ENCODE peak calls at places on chromosomes 1 and 21, in nine cellular contexts. V, G, C, R, Q, N, L, S and A are unnamed samples.

GRCh38 chr21:44869860-44870747 is 3.4 kb downstream of the PTTG1IP start:
- DNase-seq in V (peak), G (peak), C (peak), R (peak), Q (peak), N (peak), L (peak), S (peak), A (peak)

GRCh38 chr1:246161626-246162025 is 345.5 kb downstream of the SMYD3 start:
- DNase-seq in V (peak), G (no peak), C (no peak), R (no peak), Q (no peak), N (no peak), L (peak), S (no peak), A (peak)

GRCh38 chr1:179883739-179884138 is 1.7 kb downstream of the TOR1AIP1 start:
- DNase-seq in V (no peak), G (no peak), C (no peak), R (peak), Q (no peak), N (no peak), L (no peak), S (no peak), A (no peak)

GRCh38 chr1:9391620-9392019 is 98.9 kb downstream of the SPSB1 start:
- DNase-seq in V (no peak), G (no peak), C (no peak), R (no peak), Q (no peak), N (no peak), L (no peak), S (no peak), A (no peak)

GRCh38 chr1:179351281-179351680 is 14.5 kb upstream of the AXDND1 start:
- DNase-seq in V (no peak), G (no peak), C (no peak), R (no peak), Q (no peak), N (no peak), L (peak), S (no peak), A (no peak)

GRCh38 chr1:9942939-9943807 is at the start of the genes LZIC and NMNAT1:
- DNase-seq in V (peak), G (peak), C (peak), R (peak), Q (peak), N (peak), L (peak), S (peak), A (peak)

GRCh38 chr1:192538407-192539311 is 36.9 kb upstream of the RGS1 start:
- DNase-seq in V (no peak), G (no peak), C (no peak), R (no peak), Q (no peak), N (no peak), L (peak), S (peak), A (no peak)

GRCh38 chr1:200081982-200082272 is 54.4 kb downstream of the NR5A2 start:
- DNase-seq in V (no peak), G (no peak), C (no peak), R (peak), Q (no peak), N (no peak), L (no peak), S (no peak), A (no peak)

GRCh38 chr1:54969879-54970278 is 10.5 kb upstream of the TMEM61 start:
- DNase-seq in V (no peak), G (no peak), C (no peak), R (no peak), Q (no peak), N (no peak), L (no peak), S (no peak), A (no peak)

DNA sequence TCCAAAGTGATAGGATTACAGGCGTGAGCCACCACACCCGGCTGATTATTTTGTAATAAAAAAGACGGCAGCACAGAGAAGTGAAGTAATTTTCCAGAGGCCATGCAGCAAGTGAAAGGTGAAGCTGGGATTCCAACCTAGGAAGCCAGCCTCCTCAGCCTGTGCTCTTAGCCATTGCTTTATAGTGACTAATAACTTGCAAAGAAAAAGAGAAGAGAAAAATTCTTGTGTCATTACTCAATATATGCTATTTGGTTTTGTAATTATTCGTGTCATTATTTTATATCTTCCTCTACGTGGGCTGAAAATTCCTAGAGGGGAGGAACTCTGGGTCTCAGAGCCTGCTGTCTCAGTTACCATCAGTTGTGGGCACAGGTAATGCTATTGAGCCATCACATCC is 1.6 kb upstream of the IER5 start:
- DNase-seq in V (peak), G (no peak), C (no peak), R (no peak), Q (no peak), N (no peak), L (peak), S (no peak), A (no peak)
- H3K4me3 ChIP-seq in V (no peak), G (no peak), C (no peak), R (no peak), Q (no peak), N (no peak), L (no peak), S (no peak), A (no peak)

GRCh38 chr1:225004396-225004795 is 74.9 kb downstream of the DNAH14 start:
- DNase-seq in V (no peak), G (no peak), C (no peak), R (no peak), Q (no peak), N (no peak), L (no peak), S (no peak), A (no peak)
- TF ChIP-seq CTCF in V (peak), G (no peak), C (no peak), R (peak), Q (peak), N (no peak), L (peak), S (no peak), A (peak)

GRCh38 chr1:23394664-23395063 is 25.0 kb upstream of the ZNF436 start:
- DNase-seq in V (peak), G (peak), C (peak), R (peak), Q (no peak), N (peak), L (peak), S (peak), A (no peak)
- H3K4me3 ChIP-seq in V (no peak), G (no peak), C (no peak), R (no peak), Q (no peak), N (no peak), L (no peak), S (no peak), A (no peak)

DNA sequence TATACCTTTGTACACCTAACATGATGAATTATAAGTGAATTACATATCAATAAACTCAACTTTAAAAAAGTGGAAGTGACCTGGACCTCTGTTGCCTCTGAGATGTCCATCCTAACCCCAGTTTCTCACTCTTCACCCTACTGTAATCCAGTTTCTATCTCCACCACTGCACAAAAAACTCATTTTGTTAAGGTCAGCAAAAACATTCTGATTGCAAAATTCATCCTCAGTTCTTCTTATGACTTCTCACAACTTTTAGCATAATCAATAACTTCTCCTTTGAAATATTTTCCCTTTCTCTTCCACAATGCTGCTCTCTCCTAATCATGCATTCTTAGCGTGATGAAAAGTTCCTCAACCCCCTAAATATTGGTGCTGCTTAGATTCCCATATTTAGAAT is 129.8 kb downstream of the CRB1 start:
- DNase-seq in V (no peak), G (no peak), C (no peak), R (no peak), Q (no peak), N (no peak), L (no peak), S (no peak), A (no peak)
- TF ChIP-seq CTCF in V (no peak), G (no peak), C (no peak), R (no peak), Q (no peak), N (no peak), L (no peak), S (no peak), A (no peak)

GRCh38 chr1:52955129-52955970 is 28.3 kb downstream of the SCP2 start:
- DNase-seq in V (peak), G (no peak), C (no peak), R (no peak), Q (peak), N (no peak), L (peak), S (no peak), A (peak)
- H3K4me3 ChIP-seq in V (no peak), G (no peak), C (no peak), R (no peak), Q (no peak), N (no peak), L (peak), S (no peak), A (no peak)